ENCODE peak calls at places on chromosomes 1 and 21, in seven cellular contexts. W is progenitor cell of endocrine pancreas, H is IMR-90, V is astrocyte of the spinal cord, Y is tibial artery, E is HFF-Myc, F is fibroblast of mammary gland. K is an unnamed sample.

GRCh38 chr21:33256019-33256418 is 10.1 kb upstream of the IL10RB start:
- DNase-seq in W (no peak), H (no peak), V (no peak), Y (no peak), E (no peak), F (no peak), K (no peak)

GRCh38 chr1:63475761-63476160 is 47.3 kb downstream of the ITGB3BP start:
- DNase-seq in W (no peak), H (peak), V (no peak), Y (no peak), E (no peak), F (no peak), K (no peak)

GRCh38 chr1:212467843-212468482 is 35.2 kb downstream of the NENF start:
- DNase-seq in W (no peak), H (no peak), V (no peak), Y (no peak), E (no peak), F (peak), K (peak)

GRCh38 chr1:183277821-183278735 is 92.0 kb downstream of the LAMC2 start:
- DNase-seq in W (no peak), H (peak), V (peak), Y (no peak), E (no peak), F (peak), K (no peak)

GRCh38 chr1:153359241-153359640 is 1.6 kb downstream of the S100A9 start:
- DNase-seq in W (no peak), H (no peak), V (no peak), Y (no peak), E (no peak), F (no peak), K (no peak)

GRCh38 chr1:205351984-205352713 is 4.6 kb downstream of the KLHDC8A start:
- DNase-seq in W (no peak), H (peak), V (no peak), Y (no peak), E (no peak), F (peak), K (no peak)

GRCh38 chr21:37711294-37711844 is 204.9 kb downstream of the KCNJ6 start:
- DNase-seq in W (no peak), H (no peak), V (no peak), Y (no peak), E (no peak), F (no peak), K (no peak)

GRCh38 chr1:1925437-1926345 is 6.6 kb upstream of the TMEM52 start:
- DNase-seq in W (no peak), H (no peak), V (no peak), Y (no peak), E (no peak), F (no peak), K (no peak)

GRCh38 chr21:46567348-46567747 is 37.5 kb downstream of the S100B start:
- DNase-seq in W (no peak), H (no peak), V (no peak), Y (no peak), E (no peak), F (no peak), K (no peak)

GRCh38 chr1:165327538-165327937 is 29.0 kb downstream of the LMX1A start:
- DNase-seq in W (no peak), H (no peak), V (no peak), Y (no peak), E (no peak), F (no peak), K (no peak)

GRCh38 chr1:12173631-12174121 is 6.9 kb downstream of the TNFRSF1B start:
- DNase-seq in W (no peak), H (peak), V (no peak), Y (no peak), E (no peak), F (no peak), K (no peak)

GRCh38 chr21:16002872-16003466 is 273.2 kb downstream of the USP25 start:
- DNase-seq in W (no peak), H (peak), V (peak), Y (no peak), E (peak), F (peak), K (no peak)

DNA sequence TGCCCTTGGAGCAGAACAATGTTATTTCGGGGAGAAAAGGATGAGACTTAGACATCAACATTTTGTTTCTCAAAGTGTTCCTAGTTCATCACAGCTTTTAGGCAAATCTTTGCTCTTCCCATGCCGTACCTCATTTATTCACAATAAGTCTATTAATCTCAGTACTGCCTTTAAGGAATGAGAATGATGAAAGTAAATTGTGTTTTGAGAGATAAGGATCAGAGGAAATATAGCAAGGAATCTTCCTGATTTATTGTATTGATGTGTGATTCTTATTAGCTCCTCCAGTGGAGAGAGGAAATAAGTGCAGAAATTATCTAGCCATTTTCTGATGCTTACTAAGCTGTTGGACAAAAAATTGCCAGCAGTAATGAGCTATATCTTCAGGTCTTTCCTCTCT is 2.0 kb downstream of the POLR3C start:
- DNase-seq in W (no peak), H (no peak), V (no peak), Y (no peak), E (no peak), F (no peak), K (no peak)
- TF ChIP-seq CTCF in W (no peak), H (no peak), V (no peak), Y (no peak), E (no peak), F (peak), K (peak)

DNA sequence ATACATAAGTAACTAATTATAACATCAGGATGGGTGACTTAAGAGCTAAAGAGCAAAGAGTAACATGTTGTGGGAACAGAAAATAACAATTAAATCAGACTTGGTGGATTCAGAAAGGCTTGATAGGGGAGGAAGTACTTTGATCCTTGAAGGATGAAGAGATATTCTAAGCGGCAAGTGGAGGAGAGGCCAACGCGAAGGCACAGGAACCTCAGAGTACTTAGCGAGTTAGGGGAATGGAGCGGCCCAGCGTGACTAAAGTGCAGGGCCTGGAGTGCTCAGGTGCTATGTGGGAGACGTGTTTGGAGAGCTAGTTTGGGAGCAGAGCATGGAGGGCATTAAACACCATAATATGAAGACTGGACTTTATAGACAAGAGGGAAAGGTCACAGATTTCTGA is 64.3 kb downstream of the ADCY10 start:
- DNase-seq in W (no peak), H (no peak), V (no peak), Y (no peak), E (no peak), F (no peak), K (no peak)
- TF ChIP-seq CTCF in W (no peak), H (no peak), V (no peak), Y (no peak), E (no peak), F (no peak), K (no peak)

DNA sequence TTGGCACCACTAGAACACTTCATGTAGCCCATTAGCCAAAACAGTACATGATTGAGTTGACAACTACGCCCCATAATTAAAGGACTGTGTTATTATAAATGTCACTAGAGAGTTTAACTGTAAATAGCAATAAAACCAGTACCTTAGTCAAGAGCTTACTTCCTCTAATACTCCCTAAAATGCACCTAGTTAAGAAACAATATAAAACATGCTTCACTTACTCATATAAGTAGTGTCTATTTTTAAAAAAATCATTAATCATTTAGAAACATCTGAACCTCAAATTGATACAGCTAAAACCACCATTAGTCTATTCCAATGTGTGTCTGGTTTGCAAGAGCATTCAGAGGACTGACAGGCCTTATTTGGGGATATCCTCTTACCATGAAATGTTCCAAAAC is 25.3 kb downstream of the PTP4A2 start:
- DNase-seq in W (no peak), H (no peak), V (no peak), Y (no peak), E (no peak), F (no peak), K (no peak)
- TF ChIP-seq CTCF in W (no peak), H (no peak), V (no peak), Y (no peak), E (no peak), F (no peak), K (no peak)

GRCh38 chr1:29332204-29332603 is 95.9 kb downstream of the PTPRU start:
- DNase-seq in W (no peak), H (peak), V (peak), Y (no peak), E (peak), F (peak), K (no peak)
- TF ChIP-seq CTCF in W (peak), H (peak), V (peak), Y (peak), E (peak), F (peak), K (peak)

GRCh38 chr1:45543599-45544417 is 6.8 kb upstream of the AKR1A1 start:
- DNase-seq in W (no peak), H (no peak), V (no peak), Y (peak), E (no peak), F (no peak), K (no peak)
- TF ChIP-seq CTCF in W (no peak), H (no peak), V (no peak), Y (no peak), E (no peak), F (no peak), K (no peak)

GRCh38 chr1:6544831-6545230 is 9.5 kb downstream of the NOL9 start:
- DNase-seq in W (no peak), H (peak), V (peak), Y (no peak), E (no peak), F (peak), K (no peak)

GRCh38 chr1:6546326-6546725 is 8.0 kb downstream of the NOL9 start:
- DNase-seq in W (no peak), H (no peak), V (no peak), Y (no peak), E (no peak), F (no peak), K (no peak)

GRCh38 chr1:6545276-6545934 is 8.9 kb downstream of the NOL9 start:
- DNase-seq in W (no peak), H (peak), V (peak), Y (no peak), E (no peak), F (peak), K (no peak)

GRCh38 chr1:6547301-6547700 is 7.0 kb downstream of the NOL9 start:
- DNase-seq in W (no peak), H (peak), V (peak), Y (no peak), E (no peak), F (peak), K (no peak)
- TF ChIP-seq CTCF in W (no peak), H (peak), V (peak), Y (no peak), E (no peak), F (no peak), K (peak)

GRCh38 chr1:9384128-9384527 is 91.4 kb downstream of the SPSB1 start:
- DNase-seq in W (no peak), H (no peak), V (no peak), Y (no peak), E (no peak), F (no peak), K (no peak)

GRCh38 chr1:9382923-9383491 is 90.3 kb downstream of the SPSB1 start:
- DNase-seq in W (no peak), H (no peak), V (no peak), Y (no peak), E (no peak), F (no peak), K (no peak)

GRCh38 chr1:9388628-9389184 is 96.0 kb downstream of the SPSB1 start:
- DNase-seq in W (no peak), H (no peak), V (peak), Y (no peak), E (no peak), F (peak), K (no peak)

GRCh38 chr1:9385801-9386573 is 93.3 kb downstream of the SPSB1 start:
- DNase-seq in W (no peak), H (no peak), V (no peak), Y (no peak), E (no peak), F (no peak), K (no peak)

DNA sequence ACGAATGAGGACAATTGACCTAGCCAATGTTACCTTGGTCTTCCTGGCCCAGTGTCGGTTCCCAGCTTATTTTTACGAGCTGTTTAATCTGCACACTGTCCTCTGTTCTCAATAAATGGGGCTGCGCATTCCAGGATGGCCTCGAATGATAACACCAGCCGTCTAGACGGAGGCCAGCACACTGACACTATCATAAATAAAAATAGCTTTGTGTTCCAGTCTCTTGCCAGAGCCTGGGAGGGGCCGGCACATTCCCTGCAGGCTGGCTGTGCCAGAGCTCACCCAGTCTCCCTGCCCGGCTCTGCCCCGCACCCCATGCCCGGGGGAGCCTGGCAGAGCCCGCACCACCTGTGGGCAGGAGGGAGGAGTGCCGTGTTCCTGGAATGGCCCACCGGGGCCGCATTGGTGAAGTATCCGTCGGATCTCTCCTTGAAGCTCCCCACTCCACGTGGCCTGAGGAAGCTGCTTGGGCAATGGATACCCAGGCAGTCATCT is 92.1 kb downstream of the SPSB1 start:
- DNase-seq in W (no peak), H (no peak), V (peak), Y (peak), E (no peak), F (no peak), K (no peak)
- TF ChIP-seq CTCF in W (no peak), H (no peak), V (no peak), Y (peak), E (no peak), F (no peak), K (peak)

K was measured in chondrocyte.